ENCODE peak calls at places on chromosome 3, in seven cellular contexts. Q is NAMALWA; U is G401; S is activated naive CD4-positive, alpha-beta T cell; G is pons; T is T-helper 1 cell; Y is LoVo. C is an unnamed sample.

GRCh38 chr3:107942244-107942643 is 148.6 kb downstream of the CD47 start:
- DNase-seq in S (no peak), Q (no peak), Y (no peak), G (no peak), T (peak), U (no peak), C (no peak)

GRCh38 chr3:46368569-46368968 is 2.2 kb upstream of the CCR5 start:
- DNase-seq in T (peak), U (no peak), G (peak), Y (no peak), Q (no peak), S (no peak), C (peak)

GRCh38 chr3:21750831-21751391 is at the start of gene ZNF385D:
- DNase-seq in S (no peak), T (no peak), U (peak), Q (no peak), Y (no peak), G (no peak), C (no peak)

GRCh38 chr3:72001758-72002157 is 216.8 kb upstream of the PROK2 start:
- DNase-seq in S (no peak), U (no peak), G (no peak), Q (no peak), T (no peak), Y (no peak), C (no peak)

GRCh38 chr3:51539291-51539891 is 872 bp downstream of the RAD54L2 start:
- DNase-seq in G (peak), U (peak), T (peak), Y (peak), S (no peak), Q (peak), C (no peak)

GRCh38 chr3:186109897-186110803 is 1.3 kb upstream of the ETV5 start:
- DNase-seq in S (no peak), U (peak), Y (peak), G (no peak), Q (no peak), T (no peak), C (no peak)

GRCh38 chr3:96347289-96347688 is 467.1 kb upstream of the EPHA6 start:
- DNase-seq in Q (no peak), G (no peak), T (no peak), Y (no peak), U (no peak), S (no peak), C (no peak)

GRCh38 chr3:81864273-81864672 is 102.8 kb upstream of the GBE1 start:
- DNase-seq in G (no peak), Q (no peak), Y (no peak), T (no peak), U (no peak), S (no peak), C (no peak)

GRCh38 chr3:18386274-18386673 is 38.9 kb downstream of the SATB1 start:
- DNase-seq in U (no peak), Y (no peak), Q (no peak), G (no peak), S (no peak), T (no peak), C (no peak)

GRCh38 chr3:8755564-8756237 is 13.7 kb downstream of the OXTR start:
- DNase-seq in U (no peak), T (no peak), S (no peak), Y (no peak), Q (peak), G (no peak), C (no peak)

GRCh38 chr3:155230382-155230781 is 63.1 kb downstream of the STRIT1 start:
- DNase-seq in G (no peak), Q (no peak), U (peak), S (no peak), Y (no peak), T (no peak), C (no peak)

GRCh38 chr3:14507345-14507741 is 32.8 kb downstream of the GRIP2 start:
- DNase-seq in Y (no peak), G (no peak), U (no peak), T (no peak), Q (no peak), S (no peak), C (no peak)

GRCh38 chr3:147613710-147614109 is 204.5 kb downstream of the ZIC1 start:
- DNase-seq in T (no peak), U (peak), G (peak), Y (no peak), Q (no peak), S (no peak), C (no peak)

C was measured in CD8-positive, alpha-beta memory T cell.